ENCODE peak calls at places on chromosome 3, in eight cellular contexts. One of them, this sample, is unnamed.

GRCh38 chr3:43796041-43796596 is 105.4 kb downstream of the ABHD5 start:
- DNase-seq in kidney: no peak
- DNase-seq in colonic mucosa: no peak
- DNase-seq in SK-N-SH: no peak
- DNase-seq in keratinocyte: no peak
- DNase-seq in fibroblast of lung: no peak
- DNase-seq in mesendoderm: no peak
- DNase-seq in endodermal cell: no peak
- DNase-seq in this sample: peak; percentile 15

GRCh38 chr3:53885239-53885638 is 3.3 kb upstream of the ACTR8 start:
- DNase-seq in kidney: no peak
- DNase-seq in colonic mucosa: no peak
- DNase-seq in SK-N-SH: no peak
- DNase-seq in keratinocyte: no peak
- DNase-seq in fibroblast of lung: no peak
- DNase-seq in mesendoderm: no peak
- DNase-seq in endodermal cell: no peak
- DNase-seq in this sample: no peak

GRCh38 chr3:105255351-105255750 is 111.4 kb upstream of the ALCAM start:
- DNase-seq in kidney: no peak
- DNase-seq in colonic mucosa: no peak
- DNase-seq in SK-N-SH: no peak
- DNase-seq in keratinocyte: no peak
- DNase-seq in fibroblast of lung: peak; percentile 55
- DNase-seq in mesendoderm: no peak
- DNase-seq in endodermal cell: no peak
- DNase-seq in this sample: no peak

GRCh38 chr3:134956395-134956794 is 161.3 kb downstream of the EPHB1 start:
- DNase-seq in kidney: no peak
- DNase-seq in colonic mucosa: no peak
- DNase-seq in SK-N-SH: no peak
- DNase-seq in keratinocyte: no peak
- DNase-seq in fibroblast of lung: no peak
- DNase-seq in mesendoderm: no peak
- DNase-seq in endodermal cell: no peak
- DNase-seq in this sample: no peak

GRCh38 chr3:134294302-134294925 is 43.8 kb upstream of the RYK start:
- DNase-seq in kidney: no peak
- DNase-seq in colonic mucosa: no peak
- DNase-seq in SK-N-SH: no peak
- DNase-seq in keratinocyte: no peak
- DNase-seq in fibroblast of lung: peak; percentile 50
- DNase-seq in mesendoderm: no peak
- DNase-seq in endodermal cell: no peak
- DNase-seq in this sample: no peak

GRCh38 chr3:183410280-183410679 is 18.1 kb downstream of the MCF2L2 start:
- DNase-seq in kidney: no peak
- DNase-seq in colonic mucosa: no peak
- DNase-seq in SK-N-SH: no peak
- DNase-seq in keratinocyte: no peak
- DNase-seq in fibroblast of lung: peak; percentile 60
- DNase-seq in mesendoderm: no peak
- DNase-seq in endodermal cell: no peak
- DNase-seq in this sample: no peak

GRCh38 chr3:102259636-102260035 is 175.2 kb upstream of the ZPLD1 start:
- DNase-seq in kidney: no peak
- DNase-seq in colonic mucosa: no peak
- DNase-seq in SK-N-SH: no peak
- DNase-seq in keratinocyte: no peak
- DNase-seq in fibroblast of lung: no peak
- DNase-seq in mesendoderm: no peak
- DNase-seq in endodermal cell: no peak
- DNase-seq in this sample: no peak

GRCh38 chr3:186950402-186951093 is 20.2 kb downstream of the ST6GAL1 start:
- DNase-seq in kidney: no peak
- DNase-seq in colonic mucosa: no peak
- DNase-seq in SK-N-SH: no peak
- DNase-seq in keratinocyte: no peak
- DNase-seq in fibroblast of lung: no peak
- DNase-seq in mesendoderm: no peak
- DNase-seq in endodermal cell: no peak
- DNase-seq in this sample: no peak

GRCh38 chr3:138187296-138188012 is at the start of gene ARMC8:
- DNase-seq in kidney: peak; percentile 83
- DNase-seq in colonic mucosa: peak; percentile 69
- DNase-seq in SK-N-SH: peak; percentile 85
- DNase-seq in keratinocyte: no peak
- DNase-seq in fibroblast of lung: no peak
- DNase-seq in mesendoderm: peak; percentile 91
- DNase-seq in endodermal cell: peak; percentile 90
- DNase-seq in this sample: peak; percentile 75

GRCh38 chr3:77412591-77412990 is 372.7 kb downstream of the ROBO2 start:
- DNase-seq in kidney: no peak
- DNase-seq in colonic mucosa: no peak
- DNase-seq in SK-N-SH: no peak
- DNase-seq in keratinocyte: peak; percentile 66
- DNase-seq in fibroblast of lung: no peak
- DNase-seq in mesendoderm: peak; percentile 13
- DNase-seq in endodermal cell: no peak
- DNase-seq in this sample: peak; percentile 82

GRCh38 chr3:15264486-15264885 is 58.4 kb downstream of the CAPN7 start:
- DNase-seq in kidney: no peak
- DNase-seq in colonic mucosa: no peak
- DNase-seq in SK-N-SH: no peak
- DNase-seq in keratinocyte: no peak
- DNase-seq in fibroblast of lung: no peak
- DNase-seq in mesendoderm: no peak
- DNase-seq in endodermal cell: no peak
- DNase-seq in this sample: no peak

GRCh38 chr3:128607710-128608048 is 42.9 kb downstream of the RPN1 start:
- DNase-seq in kidney: no peak
- DNase-seq in colonic mucosa: no peak
- DNase-seq in SK-N-SH: no peak
- DNase-seq in keratinocyte: no peak
- DNase-seq in fibroblast of lung: no peak
- DNase-seq in mesendoderm: no peak
- DNase-seq in endodermal cell: no peak
- DNase-seq in this sample: no peak

GRCh38 chr3:128416578-128417150 is 50.0 kb downstream of the DNAJB8 start:
- DNase-seq in kidney: no peak
- DNase-seq in colonic mucosa: no peak
- DNase-seq in SK-N-SH: peak; percentile 55
- DNase-seq in keratinocyte: no peak
- DNase-seq in fibroblast of lung: peak; percentile 82
- DNase-seq in mesendoderm: peak; percentile 63
- DNase-seq in endodermal cell: no peak
- DNase-seq in this sample: peak; percentile 56

GRCh38 chr3:113006350-113007056 is 15.7 kb downstream of the GTPBP8 start:
- DNase-seq in kidney: no peak
- DNase-seq in colonic mucosa: no peak
- DNase-seq in SK-N-SH: no peak
- DNase-seq in keratinocyte: no peak
- DNase-seq in fibroblast of lung: no peak
- DNase-seq in mesendoderm: no peak
- DNase-seq in endodermal cell: no peak
- DNase-seq in this sample: no peak

GRCh38 chr3:124951511-124952390 is 17.2 kb upstream of the MUC13 start:
- DNase-seq in kidney: no peak
- DNase-seq in colonic mucosa: peak; percentile 76
- DNase-seq in SK-N-SH: no peak
- DNase-seq in keratinocyte: no peak
- DNase-seq in fibroblast of lung: peak; percentile 66
- DNase-seq in mesendoderm: no peak
- DNase-seq in endodermal cell: no peak
- DNase-seq in this sample: no peak

GRCh38 chr3:100073555-100074307 is 40.6 kb downstream of the FILIP1L start:
- DNase-seq in kidney: peak; percentile 54
- DNase-seq in colonic mucosa: no peak
- DNase-seq in SK-N-SH: no peak
- DNase-seq in keratinocyte: no peak
- DNase-seq in fibroblast of lung: peak; percentile 91
- DNase-seq in mesendoderm: peak; percentile 78
- DNase-seq in endodermal cell: peak; percentile 65
- DNase-seq in this sample: peak; percentile 84

GRCh38 chr3:100256724-100257123 is 4.1 kb upstream of the TBC1D23 start:
- DNase-seq in kidney: no peak
- DNase-seq in colonic mucosa: no peak
- DNase-seq in SK-N-SH: peak; percentile 40
- DNase-seq in keratinocyte: no peak
- DNase-seq in fibroblast of lung: peak; percentile 36
- DNase-seq in mesendoderm: no peak
- DNase-seq in endodermal cell: no peak
- DNase-seq in this sample: peak; percentile 77

GRCh38 chr3:13012228-13012691 is 61.0 kb downstream of the IQSEC1 start:
- DNase-seq in kidney: no peak
- DNase-seq in colonic mucosa: peak; percentile 51
- DNase-seq in SK-N-SH: no peak
- DNase-seq in keratinocyte: no peak
- DNase-seq in fibroblast of lung: no peak
- DNase-seq in mesendoderm: no peak
- DNase-seq in endodermal cell: no peak
- DNase-seq in this sample: no peak

GRCh38 chr3:13014755-13015285 is 58.4 kb downstream of the IQSEC1 start:
- DNase-seq in kidney: peak; percentile 59
- DNase-seq in colonic mucosa: no peak
- DNase-seq in SK-N-SH: no peak
- DNase-seq in keratinocyte: no peak
- DNase-seq in fibroblast of lung: no peak
- DNase-seq in mesendoderm: no peak
- DNase-seq in endodermal cell: no peak
- DNase-seq in this sample: no peak

GRCh38 chr3:13013994-13014754 is 59.1 kb downstream of the IQSEC1 start:
- DNase-seq in kidney: peak; percentile 69
- DNase-seq in colonic mucosa: no peak
- DNase-seq in SK-N-SH: peak; percentile 50
- DNase-seq in keratinocyte: no peak
- DNase-seq in fibroblast of lung: no peak
- DNase-seq in mesendoderm: no peak
- DNase-seq in endodermal cell: no peak
- DNase-seq in this sample: no peak

GRCh38 chr3:13013151-13013561 is 60.1 kb downstream of the IQSEC1 start:
- DNase-seq in kidney: no peak
- DNase-seq in colonic mucosa: no peak
- DNase-seq in SK-N-SH: no peak
- DNase-seq in keratinocyte: no peak
- DNase-seq in fibroblast of lung: no peak
- DNase-seq in mesendoderm: no peak
- DNase-seq in endodermal cell: no peak
- DNase-seq in this sample: no peak

GRCh38 chr3:13013595-13013993 is 59.6 kb downstream of the IQSEC1 start:
- DNase-seq in kidney: no peak
- DNase-seq in colonic mucosa: no peak
- DNase-seq in SK-N-SH: no peak
- DNase-seq in keratinocyte: no peak
- DNase-seq in fibroblast of lung: no peak
- DNase-seq in mesendoderm: no peak
- DNase-seq in endodermal cell: no peak
- DNase-seq in this sample: no peak
- H3K4me1 ChIP-seq in kidney: peaks cover 7% of the 10 kb centered on the region
- H3K4me1 ChIP-seq in colonic mucosa: peaks cover 10% of the 10 kb centered on the region
- H3K4me1 ChIP-seq in SK-N-SH: peaks cover 76% of the 10 kb centered on the region
- H3K4me1 ChIP-seq in keratinocyte: no peaks in the 10 kb centered on the region
- H3K4me1 ChIP-seq in fibroblast of lung: no peaks in the 10 kb centered on the region
- H3K4me1 ChIP-seq in mesendoderm: peaks cover 3% of the 10 kb centered on the region
- H3K4me1 ChIP-seq in endodermal cell: peaks cover 8% of the 10 kb centered on the region
- H3K4me1 ChIP-seq in this sample: peaks cover 35% of the 10 kb centered on the region

DNA sequence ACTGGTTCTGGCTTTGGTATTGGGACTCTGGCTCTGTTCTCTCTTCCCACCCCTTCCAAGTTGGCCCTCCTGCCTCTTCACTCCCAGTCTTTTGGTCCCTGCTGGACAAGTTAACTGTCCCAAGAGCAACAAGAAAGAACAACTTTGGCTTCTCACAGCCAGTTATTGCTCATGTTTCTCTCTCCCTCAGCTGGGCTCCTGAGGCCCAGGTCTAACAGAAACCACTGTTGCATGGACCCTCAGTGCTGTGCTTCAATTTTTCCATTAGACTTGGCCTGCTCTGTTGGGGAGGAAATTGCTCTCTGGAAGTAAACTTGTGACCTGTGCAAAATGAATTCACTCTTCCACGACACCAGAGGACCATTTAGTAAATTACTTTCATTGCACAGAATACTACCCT is 64.5 kb downstream of the CHST2 start:
- DNase-seq in kidney: no peak
- DNase-seq in colonic mucosa: no peak
- DNase-seq in SK-N-SH: no peak
- DNase-seq in keratinocyte: no peak
- DNase-seq in fibroblast of lung: no peak
- DNase-seq in mesendoderm: no peak
- DNase-seq in endodermal cell: no peak
- DNase-seq in this sample: no peak
- H3K9ac ChIP-seq in kidney: no peak overlapping the region
- H3K9ac ChIP-seq in colonic mucosa: no peak overlapping the region
- H3K9ac ChIP-seq in SK-N-SH: no peak overlapping the region
- H3K9ac ChIP-seq in keratinocyte: no peak overlapping the region
- H3K9ac ChIP-seq in fibroblast of lung: no peak overlapping the region
- H3K9ac ChIP-seq in mesendoderm: no peak overlapping the region
- H3K9ac ChIP-seq in endodermal cell: no peak overlapping the region
- H3K9ac ChIP-seq in this sample: no peak overlapping the region

GRCh38 chr3:5016218-5017161 is 37.3 kb downstream of the BHLHE40 start:
- DNase-seq in kidney: no peak
- DNase-seq in colonic mucosa: peak; percentile 86
- DNase-seq in SK-N-SH: no peak
- DNase-seq in keratinocyte: no peak
- DNase-seq in fibroblast of lung: peak; percentile 79
- DNase-seq in mesendoderm: peak; percentile 96
- DNase-seq in endodermal cell: peak; percentile 82
- DNase-seq in this sample: no peak
- H3K4me1 ChIP-seq in kidney: no peaks in the 10 kb centered on the region
- H3K4me1 ChIP-seq in colonic mucosa: peaks cover 14% of the 10 kb centered on the region
- H3K4me1 ChIP-seq in SK-N-SH: peaks cover 13% of the 10 kb centered on the region
- H3K4me1 ChIP-seq in keratinocyte: peaks cover 81% of the 10 kb centered on the region
- H3K4me1 ChIP-seq in fibroblast of lung: peaks cover 11% of the 10 kb centered on the region
- H3K4me1 ChIP-seq in mesendoderm: peaks cover 32% of the 10 kb centered on the region
- H3K4me1 ChIP-seq in endodermal cell: peaks cover 18% of the 10 kb centered on the region
- H3K4me1 ChIP-seq in this sample: peaks cover 19% of the 10 kb centered on the region

DNA sequence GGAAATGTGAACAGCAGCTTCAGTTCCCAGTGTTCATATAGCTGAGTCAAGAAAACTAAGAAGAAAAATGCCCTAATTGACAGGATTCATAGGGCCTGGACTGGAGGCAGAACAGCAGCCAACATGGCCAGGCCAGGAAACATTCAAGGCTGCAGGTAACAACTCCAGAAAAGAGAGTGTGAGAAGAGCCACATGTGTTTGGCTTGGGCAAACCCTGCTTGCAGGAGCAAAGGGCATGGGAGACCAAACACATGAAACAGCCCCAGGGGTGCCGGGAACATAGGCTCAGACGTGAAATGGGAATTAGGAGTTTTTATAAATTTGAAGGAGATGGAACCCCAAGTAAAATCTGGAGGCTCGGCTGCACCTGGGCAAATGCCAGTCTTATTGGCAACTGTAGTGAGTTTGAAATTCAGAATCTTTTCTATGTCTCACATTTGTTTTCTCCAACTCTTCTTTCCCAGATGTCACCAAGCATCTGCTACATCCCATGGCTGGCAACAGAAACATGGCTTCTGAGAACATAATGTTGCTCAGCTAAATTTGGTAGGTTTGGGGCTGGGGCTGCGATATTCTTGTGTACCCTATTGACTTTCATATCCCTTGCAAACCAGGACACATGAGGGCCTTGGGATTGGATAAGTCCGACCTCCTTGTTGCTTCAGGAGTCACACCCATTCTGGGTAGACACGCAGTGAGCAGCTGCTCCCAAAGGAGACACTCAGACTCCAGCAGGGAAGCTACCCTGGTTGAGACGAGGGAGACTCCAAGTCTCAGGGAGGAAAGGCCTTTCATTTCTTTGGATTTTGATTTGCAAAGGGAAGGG is 98.9 kb upstream of the CLSTN2 start:
- DNase-seq in kidney: no peak
- DNase-seq in colonic mucosa: no peak
- DNase-seq in SK-N-SH: no peak
- DNase-seq in keratinocyte: no peak
- DNase-seq in fibroblast of lung: no peak
- DNase-seq in mesendoderm: no peak
- DNase-seq in endodermal cell: no peak
- DNase-seq in this sample: no peak
- H3K9ac ChIP-seq in kidney: no peak overlapping the region
- H3K9ac ChIP-seq in colonic mucosa: no peak overlapping the region
- H3K9ac ChIP-seq in SK-N-SH: no peak overlapping the region
- H3K9ac ChIP-seq in keratinocyte: no peak overlapping the region
- H3K9ac ChIP-seq in fibroblast of lung: no peak overlapping the region
- H3K9ac ChIP-seq in mesendoderm: no peak overlapping the region
- H3K9ac ChIP-seq in endodermal cell: no peak overlapping the region
- H3K9ac ChIP-seq in this sample: no peak overlapping the region

This sample was measured in adipocyte.